ENCODE peak calls at places on chromosome 9, in seven cellular contexts. V, W, L, T, G, Q and K are unnamed samples.

GRCh38 chr9:27192291-27192960 is 83.4 kb downstream of the TEK start:
- DNase-seq in V (no peak), W (no peak), L (peak; percentile 61), T (no peak), G (no peak), Q (no peak), K (no peak)

GRCh38 chr9:29750062-29750461 is 2176.8 kb upstream of the C9orf72 start:
- DNase-seq in V (no peak), W (no peak), L (peak; percentile 52), T (no peak), G (no peak), Q (no peak), K (no peak)

GRCh38 chr9:116494815-116495634 is 192.1 kb upstream of the TRIM32 start:
- DNase-seq in V (peak; percentile 27), W (peak; percentile 62), L (no peak), T (no peak), G (no peak), Q (no peak), K (no peak)

GRCh38 chr9:27688954-27689353 is 115.7 kb upstream of the C9orf72 start:
- DNase-seq in V (no peak), W (no peak), L (no peak), T (no peak), G (no peak), Q (no peak), K (no peak)

GRCh38 chr9:99966720-99967119 is 60.3 kb downstream of the STX17 start:
- DNase-seq in V (no peak), W (peak; percentile 15), L (peak; percentile 53), T (peak; percentile 10), G (no peak), Q (no peak), K (no peak)

GRCh38 chr9:81492710-81493447 is 196.5 kb downstream of the TLE1 start:
- DNase-seq in V (no peak), W (no peak), L (peak; percentile 100), T (peak; percentile 62), G (peak; percentile 90), Q (peak; percentile 92), K (no peak)

GRCh38 chr9:22512495-22512894 is 65.9 kb downstream of the DMRTA1 start:
- DNase-seq in V (no peak), W (no peak), L (no peak), T (no peak), G (no peak), Q (no peak), K (no peak)

GRCh38 chr9:20835364-20836286 is 151.6 kb downstream of the FOCAD start:
- DNase-seq in V (no peak), W (peak; percentile 42), L (peak; percentile 56), T (no peak), G (no peak), Q (no peak), K (no peak)

GRCh38 chr9:27560457-27560856 is 12.8 kb downstream of the C9orf72 start:
- DNase-seq in V (no peak), W (no peak), L (no peak), T (no peak), G (no peak), Q (no peak), K (no peak)

GRCh38 chr9:133342570-133342969 is 5.4 kb downstream of the MED22 start:
- DNase-seq in V (peak; percentile 51), W (no peak), L (no peak), T (no peak), G (no peak), Q (no peak), K (no peak)

GRCh38 chr9:133346021-133346713 is 1.8 kb downstream of the MED22 start:
- DNase-seq in V (no peak), W (no peak), L (no peak), T (no peak), G (no peak), Q (no peak), K (no peak)

GRCh38 chr9:133345596-133345995 is 2.3 kb downstream of the MED22 start:
- DNase-seq in V (no peak), W (no peak), L (no peak), T (no peak), G (no peak), Q (no peak), K (no peak)

GRCh38 chr9:133344071-133344470 is 3.9 kb downstream of the MED22 start:
- DNase-seq in V (no peak), W (no peak), L (no peak), T (no peak), G (no peak), Q (no peak), K (no peak)

DNA sequence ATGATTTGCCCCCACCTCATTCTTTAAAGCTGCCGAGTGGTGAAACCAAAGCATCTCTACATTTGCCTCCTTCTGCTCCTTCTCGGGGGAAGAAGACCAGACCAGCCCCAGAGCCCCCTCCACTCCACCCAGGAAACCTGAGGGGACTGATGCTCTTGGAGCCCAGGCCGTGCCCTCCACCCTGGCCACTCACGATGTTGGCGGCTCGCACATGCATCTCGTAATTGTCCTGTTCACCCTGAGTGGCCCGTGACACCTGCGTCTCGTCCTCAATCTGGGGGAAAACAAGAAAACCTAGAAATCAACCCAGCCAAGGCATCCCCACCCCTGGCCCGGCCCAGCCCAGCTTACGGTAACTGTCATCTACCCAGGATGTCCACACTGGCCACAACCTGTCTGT is 3.0 kb downstream of the MED22 start:
- DNase-seq in V (no peak), W (no peak), L (no peak), T (no peak), G (no peak), Q (no peak), K (no peak)
- TF ChIP-seq CTCF in V (no peak), W (no peak), L (no peak), T (no peak), G (no peak), Q (no peak), K (no peak)

GRCh38 chr9:93366119-93366447 is 85.4 kb upstream of the FAM120A start:
- DNase-seq in V (no peak), W (no peak), L (no peak), T (no peak), G (no peak), Q (no peak), K (no peak)
- TF ChIP-seq CTCF in V (no peak), W (no peak), L (no peak), T (no peak), G (no peak), Q (no peak), K (no peak)

GRCh38 chr9:136614967-136615623 is 47.6 kb upstream of the EGFL7 start:
- DNase-seq in V (no peak), W (peak; percentile 53), L (no peak), T (no peak), G (no peak), Q (no peak), K (no peak)
- TF ChIP-seq CTCF in V (no peak), W (no peak), L (no peak), T (no peak), G (no peak), Q (no peak), K (no peak)

GRCh38 chr9:89592963-89593775 is 11.6 kb upstream of the GADD45G start:
- DNase-seq in V (peak; percentile 33), W (no peak), L (peak; percentile 50), T (no peak), G (peak; percentile 31), Q (no peak), K (no peak)
- TF ChIP-seq CTCF in V (no peak), W (no peak), L (no peak), T (peak; percentile 41), G (peak; percentile 33), Q (no peak), K (no peak)

DNA sequence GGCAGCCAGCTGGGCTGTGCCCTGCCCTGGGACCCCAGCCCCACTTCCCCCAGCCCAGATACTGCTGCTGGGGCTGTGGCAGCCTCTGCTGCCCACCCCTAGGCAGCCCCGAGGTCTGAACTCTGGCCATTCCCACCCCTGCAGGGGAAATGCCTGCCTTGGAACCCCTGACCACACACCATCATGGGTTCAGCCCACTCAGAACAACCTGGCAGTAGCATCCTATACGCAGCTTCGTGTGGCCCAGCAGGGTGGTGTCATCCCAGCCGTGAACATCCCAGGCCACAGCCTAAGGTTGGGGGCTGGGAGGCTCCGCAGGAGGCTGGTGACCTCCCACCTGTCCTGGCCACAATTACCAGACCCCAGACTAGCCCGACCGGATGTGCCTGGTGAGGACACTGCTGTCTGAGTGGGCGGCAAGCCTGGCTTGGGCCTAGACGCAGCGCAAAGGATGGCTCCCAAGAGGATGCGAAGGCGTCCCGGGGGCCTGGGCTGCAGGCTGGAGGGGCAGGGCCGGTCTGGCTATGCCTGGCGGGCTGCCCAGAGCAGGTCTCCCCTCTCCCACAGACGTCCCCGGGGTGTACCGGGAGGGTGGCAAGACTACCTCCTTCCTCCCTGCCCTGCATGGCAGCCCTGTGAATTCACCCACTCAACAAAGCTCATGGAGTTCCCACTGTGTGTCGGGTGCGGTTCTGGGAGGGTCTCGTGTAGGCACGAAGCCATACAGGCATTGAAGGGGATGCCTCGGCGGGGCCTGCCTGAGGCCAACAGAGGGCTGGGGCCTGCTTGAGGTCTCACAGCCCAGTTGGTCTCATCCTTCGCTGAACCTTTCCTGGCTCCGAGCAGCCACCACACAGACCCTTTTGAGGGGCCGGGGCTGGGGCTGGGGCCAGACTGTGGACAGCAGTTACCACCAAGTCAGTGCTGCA is 1.5 kb upstream of the SLC34A3 start:
- DNase-seq in V (no peak), W (no peak), L (no peak), T (no peak), G (no peak), Q (no peak), K (no peak)
- TF ChIP-seq CTCF in V (no peak), W (no peak), L (no peak), T (no peak), G (no peak), Q (no peak), K (no peak)